ENCODE peak calls at places on chromosomes 13 and 19, in ten cellular contexts. M is caudate nucleus; B is NCI-H187; O is kidney glomerular epithelial cell; W is LHCN-M2; X is cardiac fibroblast; T is stimulated activated naive CD4-positive, alpha-beta T cell treated with Interleukin-2 at 50 U/mL for 16 hours; J is tibial artery; K is RCC 7860; S is stimulated activated CD4-positive, alpha-beta T cell treated with anti-CD3 and anti-CD28 coated beads, Interleukin-2, amount 100 ng/mL, for 48 hours. C is an unnamed sample.

GRCh38 chr19:46999878-47000277 is 19.8 kb upstream of the NPAS1 start:
- DNase-seq in S (no peak), X (no peak), K (no peak), W (no peak), J (no peak), M (no peak), B (no peak), O (no peak), T (no peak), C (no peak)

GRCh38 chr13:30569901-30570576 is 47.7 kb upstream of the USPL1 start:
- DNase-seq in W (peak), T (no peak), X (peak), S (no peak), B (no peak), J (peak), O (peak), K (peak), M (no peak), C (no peak)

GRCh38 chr19:34507414-34508067 is 26.0 kb downstream of the WTIP start:
- DNase-seq in X (no peak), O (no peak), B (no peak), T (no peak), S (no peak), K (no peak), J (no peak), W (no peak), M (no peak), C (no peak)

GRCh38 chr13:48478401-48478800 is 54.5 kb downstream of the RCBTB2 start:
- DNase-seq in T (no peak), X (peak), M (no peak), W (peak), J (no peak), B (no peak), O (no peak), K (no peak), S (no peak), C (no peak)

GRCh38 chr19:14369399-14370168 is 11.7 kb upstream of the ADGRE5 start:
- DNase-seq in M (no peak), S (peak), K (no peak), O (no peak), J (peak), B (no peak), X (peak), T (peak), W (no peak), C (no peak)

GRCh38 chr19:57671124-57671895 is 2.6 kb downstream of the ZSCAN4 start:
- DNase-seq in X (no peak), K (no peak), S (no peak), O (no peak), T (no peak), W (no peak), M (no peak), B (no peak), J (no peak), C (no peak)

GRCh38 chr13:105957769-105958438 is 577.6 kb downstream of the EFNB2 start:
- DNase-seq in K (no peak), T (no peak), O (no peak), B (no peak), W (no peak), J (no peak), X (no peak), S (no peak), M (no peak), C (no peak)

GRCh38 chr19:10009269-10009665 is 1.0 kb downstream of the COL5A3 start:
- DNase-seq in S (peak), T (peak), M (no peak), X (peak), W (peak), B (no peak), J (peak), O (no peak), K (no peak), C (no peak)

GRCh38 chr13:50494110-50494509 is 349.4 kb downstream of the DLEU7 start:
- DNase-seq in M (no peak), B (no peak), S (no peak), T (no peak), X (no peak), K (no peak), W (no peak), O (no peak), J (no peak), C (no peak)

GRCh38 chr13:98535501-98536357 is 41.2 kb downstream of the STK24 start:
- DNase-seq in S (no peak), B (no peak), J (no peak), W (no peak), K (no peak), X (peak), T (no peak), M (no peak), O (peak), C (peak)

GRCh38 chr19:6677924-6678689 is 8.1 kb upstream of the TNFSF14 start:
- DNase-seq in K (no peak), B (no peak), O (no peak), T (peak), W (no peak), J (no peak), X (peak), M (no peak), S (peak), C (no peak)

GRCh38 chr13:74151859-74152258 is 17.7 kb upstream of the KLF12 start:
- DNase-seq in M (no peak), O (no peak), W (no peak), S (no peak), K (no peak), X (no peak), T (no peak), B (no peak), J (no peak), C (no peak)